ENCODE peak calls at places on chromosomes 5 and 9, in five cellular contexts. T is cardiac muscle cell, I is hepatocyte, X is mesenchymal stem cell, N is foreskin fibroblast. A is an unnamed sample.

GRCh38 chr5:13613621-13614020 is 330.9 kb downstream of the DNAH5 start:
- DNase-seq in T (no peak), I (no peak), N (no peak), X (no peak), A (no peak)

GRCh38 chr9:107246259-107247254 is 36.5 kb upstream of the RAD23B start:
- DNase-seq in T (peak; percentile 17), N (no peak), I (no peak), X (peak; percentile 23), A (no peak)

GRCh38 chr5:10709409-10709808 is 51.6 kb downstream of the DAP start:
- DNase-seq in I (no peak), X (no peak), N (no peak), T (no peak), A (no peak)

GRCh38 chr5:102971693-102972293 is 148.1 kb downstream of the GIN1 start:
- DNase-seq in N (peak; percentile 18), I (peak; percentile 28), X (peak; percentile 58), T (peak; percentile 38), A (no peak)

GRCh38 chr5:160685219-160685618 is 166.8 kb downstream of the ATP10B start:
- DNase-seq in X (no peak), T (no peak), I (peak; percentile 40), N (no peak), A (no peak)

GRCh38 chr9:130791279-130791894 is 43.7 kb upstream of the ABL1 start:
- DNase-seq in T (no peak), N (no peak), I (no peak), X (no peak), A (no peak)

GRCh38 chr5:118208031-118208453 is 780.3 kb downstream of the DTWD2 start:
- DNase-seq in X (no peak), I (no peak), N (no peak), T (no peak), A (no peak)

GRCh38 chr5:141590127-141590526 is 28.7 kb downstream of the DIAPH1 start:
- DNase-seq in X (no peak), T (no peak), I (no peak), N (no peak), A (no peak)

GRCh38 chr9:107881625-107882300 is 392.2 kb upstream of the KLF4 start:
- DNase-seq in T (no peak), X (no peak), N (no peak), I (no peak), A (no peak)

GRCh38 chr9:136539427-136540412 is 6.1 kb downstream of the NOTCH1 start:
- DNase-seq in X (peak; percentile 79), N (peak; percentile 66), I (peak; percentile 79), T (no peak), A (no peak)

GRCh38 chr5:97134634-97135033 is 7.8 kb downstream of the LIX1 start:
- DNase-seq in I (no peak), X (no peak), N (no peak), T (no peak), A (no peak)

GRCh38 chr5:97127727-97128126 is 14.7 kb downstream of the LIX1 start:
- DNase-seq in T (no peak), I (no peak), N (no peak), X (no peak), A (no peak)

GRCh38 chr5:97135868-97136267 is 6.5 kb downstream of the LIX1 start:
- DNase-seq in X (no peak), I (no peak), N (no peak), T (no peak), A (no peak)

GRCh38 chr5:97133106-97133505 is 9.3 kb downstream of the LIX1 start:
- DNase-seq in T (no peak), X (peak; percentile 2), N (no peak), I (no peak), A (no peak)

GRCh38 chr5:97131139-97131710 is 11.2 kb downstream of the LIX1 start:
- DNase-seq in T (no peak), I (no peak), X (no peak), N (no peak), A (peak; percentile 23)
- H3K4me3 ChIP-seq in T (no peak overlapping the region), I (no peak overlapping the region), X (no peak overlapping the region), N (no peak overlapping the region), A (no peak overlapping the region)

DNA sequence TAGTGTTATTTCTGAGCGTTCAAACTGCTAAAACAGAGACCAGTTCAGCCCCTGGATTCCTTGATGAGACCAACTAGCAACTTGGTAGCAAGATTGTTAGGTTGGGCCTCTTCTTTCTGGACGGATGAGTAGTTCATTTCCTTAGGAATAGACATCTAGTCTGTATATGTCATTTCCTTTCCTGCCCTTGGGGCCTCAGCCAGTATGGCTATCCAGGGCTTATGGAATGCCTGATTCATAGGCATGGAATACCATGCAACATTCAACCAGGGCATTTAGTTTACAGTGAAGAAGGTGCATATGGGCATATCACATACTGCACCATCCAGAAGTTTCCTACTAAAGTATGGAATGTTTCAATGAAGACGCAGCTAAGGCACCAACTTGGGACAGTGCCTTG is 14.6 kb upstream of the LPAR1 start:
- DNase-seq in T (no peak), X (peak; percentile 46), N (peak; percentile 75), I (no peak), A (no peak)
- H3K4me3 ChIP-seq in T (no peak overlapping the region), X (no peak overlapping the region), N (no peak overlapping the region), I (no peak overlapping the region), A (no peak overlapping the region)

DNA sequence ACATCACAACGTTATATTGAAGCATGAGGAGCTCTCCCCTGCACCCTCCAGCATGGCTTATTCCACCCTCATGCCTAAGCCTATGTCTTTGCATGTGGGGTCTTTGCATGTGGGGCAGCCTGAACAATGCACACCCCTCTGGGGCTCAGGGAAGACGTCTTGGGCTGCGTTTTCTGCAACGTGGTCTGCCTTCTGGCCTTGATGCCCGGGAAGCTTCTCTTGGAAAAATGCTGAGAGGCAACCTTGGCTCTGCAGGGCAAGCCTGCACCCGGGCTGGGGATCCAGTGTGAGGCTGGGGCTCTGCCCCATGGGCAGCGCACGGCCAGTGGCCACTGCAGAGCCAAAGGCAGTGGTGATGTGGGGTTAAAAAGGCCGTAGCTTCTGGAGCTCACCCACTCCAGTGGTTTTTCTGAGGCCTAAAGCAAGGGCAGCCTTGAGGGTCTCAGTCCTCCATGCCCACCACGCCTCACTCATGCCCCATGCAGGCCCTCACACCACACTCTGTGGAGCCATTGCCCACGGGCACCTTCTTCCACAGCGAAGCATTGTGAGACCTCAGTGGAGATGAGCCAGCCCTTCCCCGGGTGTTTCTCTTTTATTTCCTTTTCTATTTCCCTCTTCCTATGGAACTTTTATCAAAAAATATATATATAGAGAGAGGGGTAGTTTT is 112.2 kb downstream of the MRPL36 start:
- DNase-seq in I (no peak), T (no peak), X (no peak), N (no peak), A (no peak)
- H3K4me3 ChIP-seq in I (no peak overlapping the region), T (no peak overlapping the region), X (no peak overlapping the region), N (no peak overlapping the region), A (no peak overlapping the region)

DNA sequence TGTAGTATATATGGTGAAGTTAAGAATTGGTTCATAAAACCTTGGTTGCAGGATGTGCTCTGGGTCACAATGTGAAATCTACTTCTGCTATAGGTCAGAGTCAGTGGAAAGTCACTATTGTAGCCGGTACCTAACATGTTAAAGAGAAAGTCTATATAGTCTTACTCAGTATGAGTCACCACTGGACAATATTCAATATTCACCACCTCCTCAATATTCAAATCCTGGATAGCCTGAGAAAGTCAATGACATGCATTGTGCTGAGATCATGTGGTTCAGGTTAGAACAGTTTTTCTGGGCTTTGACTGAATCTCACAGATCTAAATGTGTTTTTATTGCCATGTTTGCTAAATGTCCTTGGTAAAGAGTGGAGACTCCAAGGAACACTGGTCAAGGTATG is 108.8 kb downstream of the HMHB1 start:
- DNase-seq in N (peak; percentile 69), T (no peak), X (no peak), I (no peak), A (peak; percentile 76)
- H3K4me3 ChIP-seq in N (no peak overlapping the region), T (no peak overlapping the region), X (peak overlapping the region; percentile 32), I (no peak overlapping the region), A (no peak overlapping the region)

DNA sequence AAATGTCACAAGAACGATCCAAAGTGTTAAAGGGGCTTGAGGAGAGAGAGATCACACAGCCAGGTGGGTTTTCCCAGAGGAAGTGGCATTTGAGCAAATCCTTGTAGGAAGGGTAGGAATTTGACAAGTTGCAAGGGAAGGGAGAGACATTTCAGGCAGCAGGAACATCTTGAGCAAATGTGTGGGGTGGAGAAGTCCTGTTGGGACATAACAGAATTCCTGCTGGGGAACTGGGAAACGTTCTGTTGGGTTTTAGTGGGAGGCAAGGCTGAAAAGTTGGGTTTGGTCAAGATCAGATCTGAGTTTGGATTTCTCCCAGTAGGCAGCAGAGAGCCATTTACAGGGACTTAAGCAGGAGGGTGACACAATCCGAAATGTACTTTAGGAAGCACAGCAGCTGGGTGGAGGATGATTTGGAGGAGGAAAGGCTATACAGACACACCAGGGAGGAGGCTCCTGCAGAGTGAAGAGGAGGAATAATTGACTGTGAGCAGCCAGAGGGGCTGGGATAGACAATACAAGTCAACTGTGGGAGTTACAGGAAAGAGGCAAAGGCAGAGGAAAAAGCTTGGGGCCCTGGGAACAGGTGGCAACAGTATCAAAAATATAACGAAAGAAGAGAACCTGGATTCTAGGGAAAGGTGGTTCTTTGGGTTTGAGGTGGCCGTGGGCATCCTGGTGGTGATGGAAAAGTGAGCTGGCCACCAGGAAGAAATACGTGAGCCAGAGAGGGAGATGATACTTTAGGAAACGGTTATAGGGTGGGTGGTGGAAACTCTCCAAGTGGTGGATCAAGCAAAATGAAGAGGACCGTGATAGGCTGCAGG is 3.1 kb upstream of the ZSWIM6 start:
- DNase-seq in T (no peak), N (no peak), X (peak; percentile 55), I (no peak), A (no peak)
- H3K4me3 ChIP-seq in T (no peak overlapping the region), N (no peak overlapping the region), X (peak overlapping the region; percentile 96), I (no peak overlapping the region), A (peak overlapping the region; percentile 83)

DNA sequence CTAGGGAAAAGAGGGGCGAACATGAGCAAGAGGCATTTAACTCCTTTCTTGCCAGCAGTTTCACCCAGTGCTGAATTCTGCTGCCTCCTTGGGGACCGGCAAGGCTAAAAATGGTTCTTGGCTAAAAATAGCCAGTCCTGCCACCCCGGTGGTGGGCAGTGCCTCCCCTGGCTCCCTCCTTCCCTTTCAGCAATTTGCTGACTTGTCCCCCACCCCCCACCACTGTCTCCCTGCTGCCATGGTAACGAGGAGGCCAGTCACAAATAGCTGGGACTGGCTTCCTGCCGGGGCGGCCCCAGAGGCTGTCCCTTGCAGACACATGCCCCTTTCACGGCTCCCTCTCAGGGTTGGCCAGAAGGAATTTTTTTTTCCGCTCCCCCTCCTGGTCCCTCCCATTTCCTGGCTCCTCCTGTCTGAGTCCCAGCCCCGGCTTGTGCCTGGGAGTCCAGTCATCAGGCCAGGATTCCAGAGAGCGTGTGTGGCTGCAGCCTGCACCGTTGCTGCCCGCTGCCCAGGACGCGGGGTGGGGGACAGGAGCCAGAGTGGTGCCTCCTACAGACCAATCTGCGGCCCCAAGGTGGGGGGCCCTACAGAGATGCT is 130.3 kb downstream of the RGS3 start:
- DNase-seq in N (peak; percentile 99), T (peak; percentile 98), X (peak; percentile 100), I (peak; percentile 97), A (peak; percentile 91)
- H3K4me3 ChIP-seq in N (peak overlapping the region; percentile 83), T (peak overlapping the region; percentile 50), X (peak overlapping the region; percentile 87), I (peak overlapping the region; percentile 30), A (peak overlapping the region; percentile 82)

GRCh38 chr5:172766287-172767104 is 4.5 kb downstream of the DUSP1 start:
- DNase-seq in T (peak; percentile 49), X (peak; percentile 98), N (peak; percentile 84), I (peak; percentile 71), A (peak; percentile 86)
- H3K4me3 ChIP-seq in T (no peak overlapping the region), X (peak overlapping the region; percentile 93), N (peak overlapping the region; percentile 91), I (no peak overlapping the region), A (peak overlapping the region; percentile 79)

DNA sequence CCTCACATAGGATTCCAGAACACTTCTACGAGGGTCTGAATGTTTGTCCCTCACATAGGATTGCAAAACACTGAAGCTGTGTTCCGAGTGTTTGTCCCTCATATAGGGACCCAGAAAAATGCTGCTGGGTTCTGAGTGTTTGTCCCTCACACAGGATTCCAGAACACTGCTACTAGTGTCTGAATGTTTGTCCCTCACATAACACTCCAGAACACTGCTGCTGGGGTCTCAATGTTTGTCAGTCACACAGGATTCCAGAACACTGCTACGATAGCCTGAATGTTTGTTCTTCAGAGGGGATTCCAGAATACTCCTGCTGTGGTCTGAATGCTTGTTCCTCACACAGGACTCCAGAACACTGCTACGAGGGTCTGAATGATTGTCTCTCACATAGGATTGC is 218.7 kb downstream of the FOXD4L6 start:
- DNase-seq in X (no peak), I (no peak), N (no peak), T (no peak), A (no peak)
- H3K4me3 ChIP-seq in X (peak overlapping the region; percentile 11), I (no peak overlapping the region), N (no peak overlapping the region), T (no peak overlapping the region), A (no peak overlapping the region)

A was measured in skeletal muscle cell.